ENCODE peak calls at places on chromosome 14, in eight cellular contexts. O is left ventricle myocardium inferior, Q is fibroblast of pulmonary artery, W is astrocyte of the cerebellum, R is tibial nerve, J is ovary, D is IMR-90, F is BE2C. Y is an unnamed sample.

GRCh38 chr14:23469906-23470403 is 452 bp downstream of the NGDN start:
- DNase-seq in O (no peak), Q (no peak), W (no peak), R (no peak), J (no peak), D (no peak), F (no peak), Y (no peak)

GRCh38 chr14:68248481-68249255 is 429.1 kb downstream of the RAD51B start:
- DNase-seq in O (no peak), Q (peak; percentile 94), W (peak; percentile 78), R (no peak), J (no peak), D (peak; percentile 78), F (no peak), Y (peak; percentile 84)

GRCh38 chr14:21589317-21589716 is 9.4 kb upstream of the OR10G3 start:
- DNase-seq in O (no peak), Q (no peak), W (no peak), R (no peak), J (no peak), D (no peak), F (no peak), Y (no peak)

GRCh38 chr14:24818054-24818822 is 184.2 kb upstream of the GZMB start:
- DNase-seq in O (no peak), Q (no peak), W (no peak), R (no peak), J (no peak), D (no peak), F (no peak), Y (no peak)

GRCh38 chr14:68814376-68815287 is 21.8 kb upstream of the ZFP36L1 start:
- DNase-seq in O (no peak), Q (peak; percentile 53), W (no peak), R (peak; percentile 33), J (peak; percentile 61), D (peak; percentile 68), F (no peak), Y (peak; percentile 58)

GRCh38 chr14:89190779-89191513 is 226.1 kb downstream of the FOXN3 start:
- DNase-seq in O (no peak), Q (no peak), W (no peak), R (no peak), J (no peak), D (no peak), F (peak; percentile 95), Y (no peak)

GRCh38 chr14:58085877-58086276 is 66.1 kb downstream of the ARMH4 start:
- DNase-seq in O (no peak), Q (no peak), W (no peak), R (no peak), J (no peak), D (no peak), F (no peak), Y (peak; percentile 18)

GRCh38 chr14:25132734-25133422 is 82.9 kb upstream of the STXBP6 start:
- DNase-seq in O (peak; percentile 51), Q (peak; percentile 75), W (peak; percentile 20), R (peak; percentile 28), J (peak; percentile 48), D (peak; percentile 55), F (peak; percentile 52), Y (peak; percentile 62)

GRCh38 chr14:104169765-104170113 is 31.4 kb downstream of the KIF26A start:
- DNase-seq in O (peak; percentile 55), Q (no peak), W (no peak), R (no peak), J (no peak), D (no peak), F (peak; percentile 53), Y (no peak)

GRCh38 chr14:65604946-65605345 is 192.4 kb downstream of the FUT8 start:
- DNase-seq in O (no peak), Q (peak; percentile 11), W (no peak), R (no peak), J (no peak), D (peak; percentile 13), F (no peak), Y (no peak)

GRCh38 chr14:38838979-38839323 is 264.1 kb downstream of the SEC23A start:
- DNase-seq in O (no peak), Q (no peak), W (no peak), R (no peak), J (no peak), D (no peak), F (no peak), Y (no peak)

GRCh38 chr14:76551906-76552305 is 176.0 kb downstream of the ESRRB start:
- DNase-seq in O (no peak), Q (no peak), W (no peak), R (no peak), J (no peak), D (no peak), F (no peak), Y (no peak)

GRCh38 chr14:19800282-19801117 is 3.1 kb upstream of the OR4N2 start:
- DNase-seq in O (no peak), Q (no peak), W (no peak), R (no peak), J (no peak), D (no peak), F (peak; percentile 14), Y (no peak)

GRCh38 chr14:77883479-77884238 is 83.8 kb downstream of the ADCK1 start:
- DNase-seq in O (no peak), Q (no peak), W (no peak), R (no peak), J (no peak), D (no peak), F (peak; percentile 24), Y (no peak)

GRCh38 chr14:29077916-29078315 is 311.3 kb downstream of the FOXG1 start:
- DNase-seq in O (no peak), Q (no peak), W (no peak), R (no peak), J (no peak), D (no peak), F (no peak), Y (no peak)

GRCh38 chr14:36604757-36605505 is 22.5 kb upstream of the NKX2-8 start:
- DNase-seq in O (no peak), Q (peak; percentile 80), W (peak; percentile 52), R (no peak), J (no peak), D (peak; percentile 66), F (peak; percentile 44), Y (peak; percentile 71)

GRCh38 chr14:71555654-71556559 is 376.3 kb upstream of the RGS6 start:
- DNase-seq in O (no peak), Q (peak; percentile 54), W (no peak), R (no peak), J (no peak), D (peak; percentile 43), F (no peak), Y (peak; percentile 56)

GRCh38 chr14:68593806-68594536 is 198.9 kb downstream of the ZFP36L1 start:
- DNase-seq in O (no peak), Q (no peak), W (no peak), R (no peak), J (no peak), D (peak; percentile 45), F (no peak), Y (peak; percentile 34)

GRCh38 chr14:74491952-74492351 is 1.2 kb downstream of the NPC2 start:
- DNase-seq in O (no peak), Q (peak; percentile 45), W (no peak), R (no peak), J (no peak), D (peak; percentile 40), F (no peak), Y (peak; percentile 66)

DNA sequence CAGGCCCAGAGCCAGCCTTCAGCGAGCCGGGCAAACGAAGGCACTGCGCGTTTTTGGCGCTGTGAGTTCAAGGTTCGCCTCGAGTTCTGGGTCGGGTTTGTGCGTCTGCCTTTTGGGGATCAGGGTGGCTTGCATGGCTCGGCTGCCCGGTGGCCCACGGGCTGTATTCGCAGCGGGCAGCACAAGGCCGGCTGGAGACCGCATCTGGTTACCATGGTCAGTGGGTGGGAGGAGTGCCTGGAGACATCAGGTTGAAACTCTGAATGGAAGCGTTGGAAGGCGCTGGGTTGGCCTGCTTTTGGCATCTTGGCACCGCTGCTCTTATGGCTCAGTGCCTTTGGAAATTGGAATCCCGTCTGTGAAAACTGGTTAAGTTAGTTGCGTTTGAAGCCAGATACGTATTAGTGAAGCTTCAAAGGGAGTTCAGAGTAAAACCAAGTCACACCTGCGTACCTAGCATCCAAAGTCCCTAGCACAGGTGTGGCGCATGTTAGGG is 50.9 kb downstream of the SNAPC1 start:
- DNase-seq in O (no peak), Q (no peak), W (no peak), R (no peak), J (no peak), D (no peak), F (no peak), Y (no peak)
- H3K4me3 ChIP-seq in O (peak overlapping the region; percentile 66), Q (peak overlapping the region; percentile 56), W (peak overlapping the region; percentile 53), R (no peak overlapping the region), J (no peak overlapping the region), D (peak overlapping the region; percentile 83), F (peak overlapping the region; percentile 56), Y (peak overlapping the region; percentile 46)

DNA sequence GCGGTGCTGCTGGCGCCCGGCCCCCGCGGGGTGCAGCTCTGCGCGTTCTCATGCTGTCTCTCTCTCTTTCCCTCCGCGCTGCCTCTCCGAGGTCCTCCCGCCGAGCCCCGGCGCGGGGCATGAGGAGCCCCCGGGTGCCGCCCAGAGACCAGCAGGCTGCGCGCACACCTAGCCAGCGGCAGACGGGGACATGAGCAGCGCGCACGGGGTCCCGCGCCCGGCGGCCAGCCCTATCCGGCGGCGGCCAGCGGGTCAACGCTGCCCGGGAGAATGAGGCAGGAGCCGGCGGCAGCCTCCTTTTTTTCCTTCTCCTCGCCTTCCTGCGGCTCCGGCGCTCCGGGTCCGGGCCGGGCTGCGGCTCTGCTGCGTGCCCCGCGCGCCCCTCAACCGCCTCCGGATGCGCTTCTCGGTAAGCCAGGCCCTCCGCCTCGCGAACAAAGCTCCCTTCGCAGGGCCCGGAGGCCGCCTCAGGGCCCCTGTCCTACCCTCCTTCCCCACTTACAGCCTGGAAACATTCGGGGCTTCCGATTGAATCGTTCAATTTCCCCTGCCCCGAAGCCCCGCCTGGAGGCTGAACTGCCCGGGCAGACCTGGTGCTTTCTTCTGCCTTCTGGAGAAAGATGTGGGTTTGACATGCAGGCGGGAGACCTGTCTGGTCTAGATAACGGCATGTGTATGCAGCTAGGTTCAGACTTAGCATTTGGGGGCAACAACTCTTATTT is at the start of gene TUNAR:
- DNase-seq in O (no peak), Q (peak; percentile 14), W (no peak), R (no peak), J (no peak), D (no peak), F (no peak), Y (no peak)
- TF ChIP-seq CTCF in O (no peak), Q (peak; percentile 28), W (no peak), R (no peak), J (no peak), D (no peak), F (no peak), Y (no peak)

DNA sequence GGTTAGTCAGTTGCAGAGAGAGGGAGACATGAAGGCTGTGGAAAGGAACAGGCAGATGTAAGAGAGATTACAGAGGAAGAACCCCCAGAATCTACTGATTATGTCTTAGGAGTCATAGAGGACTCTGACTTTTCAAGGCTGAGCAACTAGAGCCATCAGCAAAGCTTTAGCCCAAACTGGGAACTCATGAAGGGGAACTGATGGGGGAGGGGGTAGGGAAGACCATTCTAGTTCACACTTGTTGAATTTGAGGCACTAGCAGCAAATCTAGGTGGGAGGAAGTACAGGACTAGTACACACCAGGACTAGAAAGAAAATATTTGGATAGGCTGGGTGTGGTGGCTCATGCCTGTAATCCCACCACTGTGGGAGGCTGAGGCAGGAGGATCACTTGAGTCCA is 10.1 kb downstream of the LGALS3 start:
- DNase-seq in O (no peak), Q (no peak), W (no peak), R (no peak), J (no peak), D (no peak), F (no peak), Y (no peak)
- H3K4me3 ChIP-seq in O (no peak overlapping the region), Q (no peak overlapping the region), W (no peak overlapping the region), R (no peak overlapping the region), J (no peak overlapping the region), D (no peak overlapping the region), F (no peak overlapping the region), Y (no peak overlapping the region)

GRCh38 chr14:100308112-100308792 is 2.0 kb upstream of the SLC25A29 start:
- DNase-seq in O (no peak), Q (no peak), W (no peak), R (no peak), J (no peak), D (no peak), F (no peak), Y (no peak)
- TF ChIP-seq CTCF in O (no peak), Q (no peak), W (no peak), R (no peak), J (no peak), D (no peak), F (no peak), Y (no peak)

Y was measured in AG10803.